ENCODE peak calls at places on chromosome 22, in five cellular contexts. L is K562, Y is HepG2, Q is GM12878, K is H1. M is an unnamed sample.

GRCh38 chr22:37784829-37785495 is 22.8 kb upstream of the GCAT start:
- DNase-seq in L (no peak), Y (peak), Q (no peak), K (no peak), M (peak)

GRCh38 chr22:47739616-47740015 is 977.2 kb downstream of the TBC1D22A start:
- DNase-seq in L (no peak), Y (no peak), Q (no peak), K (no peak), M (no peak)

GRCh38 chr22:38081941-38082828 is 1.8 kb downstream of the SLC16A8 start:
- DNase-seq in L (no peak), Y (no peak), Q (no peak), K (no peak), M (no peak)

GRCh38 chr22:17954860-17955587 is 69.3 kb downstream of the MICAL3 start:
- DNase-seq in L (no peak), Y (no peak), Q (no peak), K (no peak), M (no peak)

GRCh38 chr22:33114570-33114969 is 56.4 kb upstream of the SYN3 start:
- DNase-seq in L (no peak), Y (no peak), Q (no peak), K (no peak), M (peak)

GRCh38 chr22:39453765-39454378 is 2.9 kb upstream of the MGAT3 start:
- DNase-seq in L (no peak), Y (no peak), Q (no peak), K (no peak), M (no peak)

GRCh38 chr22:24801906-24802504 is 4.0 kb upstream of the SGSM1 start:
- DNase-seq in L (no peak), Y (peak), Q (no peak), K (no peak), M (no peak)

GRCh38 chr22:39135092-39135896 is 17.2 kb downstream of the CBX7 start:
- DNase-seq in L (peak), Y (peak), Q (no peak), K (peak), M (peak)

GRCh38 chr22:32817137-32817536 is 15.6 kb downstream of the TIMP3 start:
- DNase-seq in L (no peak), Y (no peak), Q (no peak), K (no peak), M (no peak)

GRCh38 chr22:17167486-17167885 is 8.4 kb upstream of the HDHD5 start:
- DNase-seq in L (no peak), Y (no peak), Q (no peak), K (no peak), M (no peak)

GRCh38 chr22:50085211-50085999 is at the start of gene MLC1:
- DNase-seq in L (no peak), Y (no peak), Q (no peak), K (no peak), M (no peak)

GRCh38 chr22:50314455-50315288 is 7.2 kb upstream of the PLXNB2 start:
- DNase-seq in L (peak), Y (no peak), Q (peak), K (no peak), M (peak)

GRCh38 chr22:32587449-32587848 is 112.8 kb downstream of the FBXO7 start:
- DNase-seq in L (no peak), Y (no peak), Q (no peak), K (no peak), M (no peak)

GRCh38 chr22:48919187-48919590 is 908.5 kb downstream of the BRD1 start:
- DNase-seq in L (no peak), Y (no peak), Q (no peak), K (no peak), M (no peak)

GRCh38 chr22:39148727-39149535 is 3.5 kb downstream of the CBX7 start:
- DNase-seq in L (peak), Y (no peak), Q (peak), K (no peak), M (peak)

GRCh38 chr22:49748514-49748913 is 79.2 kb downstream of the BRD1 start:
- DNase-seq in L (no peak), Y (no peak), Q (no peak), K (no peak), M (no peak)

GRCh38 chr22:30313527-30314385 is 13.0 kb downstream of the TBC1D10A start:
- DNase-seq in L (no peak), Y (no peak), Q (no peak), K (no peak), M (peak)

GRCh38 chr22:41946360-41947180 is at the start of gene CENPM:
- DNase-seq in L (peak), Y (peak), Q (peak), K (peak), M (peak)

GRCh38 chr22:46183733-46184132 is 33.4 kb downstream of the PPARA start:
- DNase-seq in L (no peak), Y (no peak), Q (no peak), K (no peak), M (no peak)

GRCh38 chr22:20206709-20207215 is 55.9 kb upstream of the CCDC188 start:
- DNase-seq in L (peak), Y (no peak), Q (no peak), K (no peak), M (no peak)

GRCh38 chr22:50599816-50600454 is 658 bp upstream of the MAPK8IP2 start:
- DNase-seq in L (peak), Y (peak), Q (no peak), K (no peak), M (peak)

GRCh38 chr22:22855617-22856308 is 31.9 kb upstream of the IGLL5 start:
- DNase-seq in L (peak), Y (peak), Q (no peak), K (no peak), M (peak)

GRCh38 chr22:42066937-42067336 is 3.7 kb downstream of the NAGA start:
- DNase-seq in L (no peak), Y (no peak), Q (no peak), K (no peak), M (no peak)

GRCh38 chr22:30033891-30034290 is 46.4 kb upstream of the HORMAD2 start:
- DNase-seq in L (no peak), Y (no peak), Q (no peak), K (no peak), M (no peak)

GRCh38 chr22:29258407-29259252 is 9.2 kb downstream of the RHBDD3 start:
- DNase-seq in L (no peak), Y (no peak), Q (no peak), K (no peak), M (peak)

GRCh38 chr22:30170126-30170525 is 76.4 kb downstream of the LIF start:
- DNase-seq in L (no peak), Y (no peak), Q (no peak), K (no peak), M (no peak)

GRCh38 chr22:32815943-32816342 is 14.4 kb downstream of the TIMP3 start:
- DNase-seq in L (no peak), Y (no peak), Q (no peak), K (no peak), M (no peak)

GRCh38 chr22:22930222-22930497 is 42.5 kb downstream of the IGLL5 start:
- DNase-seq in L (no peak), Y (no peak), Q (no peak), K (no peak), M (no peak)

GRCh38 chr22:30312053-30312452 is 14.7 kb downstream of the TBC1D10A start:
- DNase-seq in L (no peak), Y (no peak), Q (no peak), K (no peak), M (no peak)

GRCh38 chr22:36383110-36383581 is 4.6 kb downstream of the MYH9 start:
- DNase-seq in L (no peak), Y (no peak), Q (peak), K (no peak), M (no peak)

GRCh38 chr22:43925433-43926348 is 2.1 kb downstream of the PNPLA3 start:
- DNase-seq in L (no peak), Y (peak), Q (no peak), K (no peak), M (no peak)

GRCh38 chr22:42688914-42689275 is 31.8 kb downstream of the A4GALT start:
- DNase-seq in L (no peak), Y (no peak), Q (no peak), K (no peak), M (no peak)

GRCh38 chr22:23530766-23531282 is 49.3 kb downstream of the IGLL1 start:
- DNase-seq in L (no peak), Y (no peak), Q (no peak), K (no peak), M (no peak)

GRCh38 chr22:43351966-43352345 is 8.8 kb upstream of the SCUBE1 start:
- DNase-seq in L (no peak), Y (no peak), Q (no peak), K (no peak), M (no peak)

GRCh38 chr22:19756288-19757128 is 4.1 kb upstream of the TBX1 start:
- DNase-seq in L (peak), Y (peak), Q (no peak), K (no peak), M (peak)

GRCh38 chr22:43226368-43226979 is 39.5 kb upstream of the TTLL12 start:
- DNase-seq in L (peak), Y (peak), Q (no peak), K (peak), M (peak)

GRCh38 chr22:27315833-27316232 is 485.7 kb downstream of the MN1 start:
- DNase-seq in L (no peak), Y (no peak), Q (no peak), K (no peak), M (no peak)

GRCh38 chr22:27317156-27317555 is 484.4 kb downstream of the MN1 start:
- DNase-seq in L (no peak), Y (no peak), Q (no peak), K (no peak), M (no peak)

GRCh38 chr22:27314276-27314807 is 487.2 kb downstream of the MN1 start:
- DNase-seq in L (peak), Y (no peak), Q (no peak), K (no peak), M (no peak)

GRCh38 chr22:27317961-27318360 is 483.6 kb downstream of the MN1 start:
- DNase-seq in L (no peak), Y (no peak), Q (no peak), K (no peak), M (no peak)

DNA sequence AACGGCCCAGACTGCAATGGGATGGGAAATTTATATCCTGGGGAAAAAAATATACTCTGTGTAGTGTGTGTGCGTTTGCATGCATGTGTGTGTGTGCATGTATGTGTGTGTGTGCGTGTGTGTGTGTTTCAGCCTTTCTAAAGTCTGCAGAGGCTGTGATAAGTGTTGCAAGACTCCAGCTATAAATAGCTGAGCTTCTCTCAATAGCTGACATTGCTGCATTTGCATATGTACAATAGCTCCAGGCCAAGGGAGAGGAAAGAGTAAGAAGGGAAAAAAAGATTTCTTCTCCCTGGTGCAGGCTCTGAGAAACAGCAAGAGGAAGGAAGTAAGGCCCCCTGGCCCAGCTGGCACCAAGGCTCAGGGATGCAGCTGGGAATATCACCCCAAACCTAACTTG is 483.0 kb downstream of the MN1 start:
- DNase-seq in L (no peak), Y (no peak), Q (no peak), K (no peak), M (no peak)
- TF ChIP-seq RFX5 in L (no peak), Y (no peak), Q (no peak), K (no peak), M (no peak)

GRCh38 chr22:40718250-40719204 is 39.2 kb downstream of the MCHR1 start:
- DNase-seq in L (no peak), Y (no peak), Q (no peak), K (no peak), M (no peak)

GRCh38 chr22:40719599-40719998 is 40.3 kb downstream of the MCHR1 start:
- DNase-seq in L (no peak), Y (peak), Q (no peak), K (no peak), M (no peak)

GRCh38 chr22:40723396-40723933 is 44.2 kb downstream of the MCHR1 start:
- DNase-seq in L (no peak), Y (no peak), Q (no peak), K (no peak), M (no peak)

GRCh38 chr22:40721266-40721665 is 42.0 kb downstream of the MCHR1 start:
- DNase-seq in L (no peak), Y (peak), Q (no peak), K (no peak), M (peak)

GRCh38 chr22:40720538-40721256 is 41.4 kb downstream of the MCHR1 start:
- DNase-seq in L (no peak), Y (no peak), Q (no peak), K (no peak), M (no peak)
- H2AFZ ChIP-seq in L (no peak), Y (no peak), Q (no peak), K (peak), M (no peak)

DNA sequence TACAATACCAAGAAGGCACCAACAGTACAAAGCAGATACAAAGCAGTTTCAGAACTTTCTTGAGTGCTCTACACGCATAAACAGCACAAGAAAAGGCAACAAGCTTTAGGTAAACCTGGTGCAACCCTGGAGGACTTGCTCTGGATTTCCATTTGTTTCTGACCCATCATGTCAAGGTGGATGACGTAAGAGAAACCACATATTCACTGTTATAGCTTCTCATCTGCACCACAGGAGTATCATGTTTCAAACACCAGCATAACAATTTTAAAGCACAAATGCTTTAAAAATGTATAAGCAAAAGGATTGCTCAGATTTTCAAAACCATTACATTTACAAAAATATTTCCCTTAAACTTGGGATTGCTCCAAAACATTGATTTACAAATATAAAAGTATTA is 25.0 kb upstream of the YPEL1 start:
- DNase-seq in L (peak), Y (no peak), Q (no peak), K (no peak), M (no peak)
- TF ChIP-seq MAX in L (no peak), Y (no peak), Q (no peak), K (no peak), M (no peak)

DNA sequence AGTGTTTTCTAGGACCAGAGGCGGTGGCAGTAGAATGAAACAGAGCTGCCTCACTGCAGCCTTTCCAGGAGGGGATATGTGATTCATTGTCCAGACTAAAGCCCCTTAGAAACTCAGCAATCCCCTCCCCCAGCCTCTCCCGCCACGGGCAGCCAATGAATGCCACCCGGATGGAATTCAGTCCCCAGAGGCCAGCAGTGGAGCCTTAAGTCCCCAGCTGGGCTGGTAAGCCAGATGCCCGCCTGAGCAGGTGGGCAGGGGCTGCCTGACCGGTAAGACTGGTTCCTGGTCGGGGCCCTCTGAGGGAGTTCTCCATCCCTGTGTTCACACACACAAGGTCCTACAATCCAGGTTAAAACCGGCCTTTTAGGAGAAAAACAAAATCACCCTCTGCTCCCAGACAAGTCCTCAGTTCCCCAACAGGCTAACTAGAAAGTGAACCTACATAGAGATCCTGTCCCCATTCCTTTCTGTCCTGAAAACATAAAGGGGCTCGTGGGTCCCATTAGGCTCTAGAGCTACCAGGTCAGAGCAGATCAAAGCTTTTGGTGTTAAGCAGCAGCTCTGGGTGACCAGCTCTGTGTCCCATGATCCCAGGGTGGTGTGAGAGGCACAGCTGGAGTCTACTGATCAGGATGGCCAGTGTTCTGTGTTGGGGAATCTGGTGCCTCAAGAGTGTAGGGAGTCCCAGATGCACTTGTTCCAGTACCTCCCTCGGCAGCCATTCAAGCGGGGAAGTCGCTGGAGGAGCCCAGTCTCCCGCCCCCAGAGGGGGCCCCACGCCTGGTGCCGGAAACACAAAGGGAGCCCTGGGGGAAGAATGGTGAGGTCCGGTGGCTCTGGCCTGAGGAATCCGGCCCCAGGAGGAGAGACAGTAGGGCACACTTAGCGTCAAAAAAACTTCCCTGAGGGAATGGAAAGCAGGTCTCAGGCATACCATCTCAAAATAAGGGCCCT is 2.6 kb downstream of the PATZ1 start:
- DNase-seq in L (no peak), Y (no peak), Q (no peak), K (peak), M (peak)
- TF ChIP-seq RFX5 in L (no peak), Y (no peak), Q (no peak), K (no peak), M (no peak)

GRCh38 chr22:35353318-35353717 is 27.6 kb upstream of the HMOX1 start:
- DNase-seq in L (no peak), Y (no peak), Q (no peak), K (no peak), M (no peak)
- H2AFZ ChIP-seq in L (no peak), Y (no peak), Q (peak), K (no peak), M (no peak)

M was measured in SK-N-SH.